ENCODE peak calls at places on chromosome 3, in ten cellular contexts. P, Z, T, H, X, R, C, O, Q and W are unnamed samples.

GRCh38 chr3:32398531-32398930 is 6.9 kb downstream of the CMTM7 start:
- DNase-seq in P (no peak), Z (no peak), T (no peak), H (peak), X (no peak), R (no peak), C (no peak), O (no peak), Q (no peak), W (peak)

GRCh38 chr3:97636465-97636864 is 128.1 kb upstream of the ARL6 start:
- DNase-seq in P (no peak), Z (no peak), T (no peak), H (no peak), X (no peak), R (no peak), C (no peak), O (no peak), Q (no peak), W (no peak)

GRCh38 chr3:71050133-71050520 is 533.4 kb downstream of the FOXP1 start:
- DNase-seq in P (no peak), Z (no peak), T (no peak), H (no peak), X (no peak), R (no peak), C (peak), O (peak), Q (peak), W (no peak)

GRCh38 chr3:50655009-50655830 is 19.5 kb upstream of the DOCK3 start:
- DNase-seq in P (no peak), Z (no peak), T (no peak), H (no peak), X (no peak), R (no peak), C (no peak), O (no peak), Q (no peak), W (peak)

GRCh38 chr3:59985643-59986200 is 935.9 kb upstream of the CFAP20DC start:
- DNase-seq in P (no peak), Z (no peak), T (no peak), H (no peak), X (no peak), R (peak), C (no peak), O (no peak), Q (no peak), W (no peak)

GRCh38 chr3:142904639-142905441 is 16.0 kb upstream of the PCOLCE2 start:
- DNase-seq in P (no peak), Z (peak), T (no peak), H (no peak), X (peak), R (peak), C (peak), O (peak), Q (peak), W (no peak)

GRCh38 chr3:150547045-150547753 is 612 bp downstream of the EIF2A start:
- DNase-seq in P (no peak), Z (no peak), T (no peak), H (no peak), X (no peak), R (no peak), C (peak), O (peak), Q (peak), W (no peak)

GRCh38 chr3:188185717-188186236 is 31.8 kb downstream of the LPP start:
- DNase-seq in P (no peak), Z (no peak), T (no peak), H (no peak), X (peak), R (no peak), C (no peak), O (no peak), Q (peak), W (peak)

GRCh38 chr3:158709666-158710083 is 22.6 kb downstream of the RARRES1 start:
- DNase-seq in P (no peak), Z (peak), T (peak), H (no peak), X (no peak), R (no peak), C (peak), O (peak), Q (peak), W (no peak)

GRCh38 chr3:158167737-158168469 is 58.0 kb downstream of the RSRC1 start:
- DNase-seq in P (no peak), Z (peak), T (peak), H (no peak), X (no peak), R (no peak), C (peak), O (peak), Q (peak), W (peak)

GRCh38 chr3:189824629-189825312 is 193.6 kb downstream of the TP63 start:
- DNase-seq in P (no peak), Z (peak), T (peak), H (no peak), X (no peak), R (no peak), C (peak), O (peak), Q (peak), W (no peak)

GRCh38 chr3:54917172-54917571 is 10.7 kb downstream of the LRTM1 start:
- DNase-seq in P (no peak), Z (no peak), T (peak), H (no peak), X (no peak), R (no peak), C (no peak), O (peak), Q (peak), W (no peak)

GRCh38 chr3:175558261-175558660 is 699.1 kb downstream of the NAALADL2 start:
- DNase-seq in P (no peak), Z (no peak), T (no peak), H (no peak), X (no peak), R (no peak), C (no peak), O (no peak), Q (no peak), W (no peak)

GRCh38 chr3:193831495-193832455 is 238.8 kb downstream of the OPA1 start:
- DNase-seq in P (no peak), Z (peak), T (no peak), H (no peak), X (no peak), R (peak), C (no peak), O (no peak), Q (peak), W (no peak)

GRCh38 chr3:73569246-73569760 is 55.4 kb downstream of the PDZRN3 start:
- DNase-seq in P (no peak), Z (no peak), T (no peak), H (no peak), X (no peak), R (no peak), C (no peak), O (no peak), Q (no peak), W (no peak)

GRCh38 chr3:126287536-126288181 is 69.5 kb downstream of the KLF15 start:
- DNase-seq in P (peak), Z (peak), T (no peak), H (no peak), X (no peak), R (peak), C (no peak), O (peak), Q (peak), W (no peak)

GRCh38 chr3:152349397-152349796 is 80.7 kb downstream of the MBNL1 start:
- DNase-seq in P (no peak), Z (no peak), T (no peak), H (no peak), X (no peak), R (no peak), C (peak), O (peak), Q (peak), W (no peak)

GRCh38 chr3:16936233-16936632 is 51.5 kb downstream of the PLCL2 start:
- DNase-seq in P (no peak), Z (no peak), T (no peak), H (no peak), X (no peak), R (no peak), C (no peak), O (no peak), Q (no peak), W (no peak)

GRCh38 chr3:162143181-162143580 is 646.6 kb downstream of the OTOL1 start:
- DNase-seq in P (no peak), Z (no peak), T (no peak), H (no peak), X (no peak), R (no peak), C (peak), O (no peak), Q (no peak), W (no peak)

GRCh38 chr3:131543714-131544113 is 40.9 kb upstream of the MRPL3 start:
- DNase-seq in P (peak), Z (peak), T (peak), H (peak), X (peak), R (no peak), C (peak), O (peak), Q (peak), W (no peak)

DNA sequence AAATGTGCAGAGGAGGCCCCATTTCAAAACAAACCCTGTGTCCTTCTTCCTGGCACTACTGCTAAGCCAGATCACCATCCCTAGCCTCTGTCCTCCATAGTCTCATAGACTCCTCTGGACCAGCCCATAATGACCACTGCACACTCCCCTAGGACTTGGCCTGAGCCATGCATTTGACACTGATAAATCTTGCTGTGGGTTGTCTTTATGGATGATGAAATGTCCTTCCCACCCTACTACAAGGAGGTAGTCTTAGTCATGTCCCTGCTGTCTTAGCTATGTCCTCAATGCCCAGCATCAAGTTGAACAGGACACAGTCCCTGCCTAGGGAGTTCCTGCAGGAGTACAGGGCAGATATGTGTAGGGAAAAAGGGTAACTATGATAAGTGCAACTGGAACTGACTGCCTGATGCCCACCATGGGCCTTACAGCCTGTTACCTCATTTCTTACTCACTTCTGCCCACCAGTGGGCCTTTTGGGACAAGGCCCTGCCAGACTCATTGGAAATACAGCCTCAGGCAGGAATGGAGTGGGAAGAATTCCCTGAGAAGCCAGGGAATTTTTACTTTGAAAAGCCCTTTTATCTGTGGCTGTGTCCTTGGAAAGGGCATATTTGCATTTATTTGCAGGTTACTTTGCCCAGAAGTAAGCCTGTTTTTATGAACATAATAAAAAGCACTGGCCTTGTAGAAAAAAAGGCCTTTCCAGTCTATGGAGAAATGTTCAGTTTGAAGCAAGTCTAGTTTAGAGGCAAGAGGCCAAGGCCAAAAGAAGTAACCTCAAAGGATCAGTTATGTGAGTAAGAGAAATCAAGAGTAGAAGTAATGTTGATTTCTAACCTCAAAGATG is 199.6 kb upstream of the EIF1B start:
- DNase-seq in P (peak), Z (no peak), T (no peak), H (no peak), X (no peak), R (no peak), C (no peak), O (peak), Q (no peak), W (no peak)
- TF ChIP-seq CTCF in P (peak), Z (no peak), T (peak), H (no peak), X (no peak), R (no peak), C (no peak), O (peak), Q (peak), W (no peak)

DNA sequence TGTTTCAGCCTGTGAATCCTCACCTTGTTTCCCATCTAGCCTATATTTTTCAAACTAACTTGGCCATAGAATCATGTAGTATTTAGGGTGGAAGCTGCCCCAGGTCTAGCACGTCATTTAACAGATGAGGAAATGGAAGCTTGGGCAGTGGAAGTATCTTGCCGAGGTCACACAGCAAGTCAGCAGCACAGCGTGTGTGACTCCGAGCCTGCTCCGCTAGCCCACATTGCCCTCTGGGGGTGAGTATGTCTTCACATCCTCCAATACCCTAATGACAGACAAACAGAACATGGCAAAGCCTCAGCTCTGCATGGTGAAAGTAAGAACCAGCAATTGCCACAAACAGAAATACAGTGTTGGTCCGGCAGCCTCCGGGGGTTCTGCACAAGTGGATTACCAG is 2.2 kb upstream of the CCR5 start:
- DNase-seq in P (no peak), Z (peak), T (no peak), H (peak), X (peak), R (peak), C (peak), O (no peak), Q (no peak), W (peak)
- TF ChIP-seq CTCF in P (no peak), Z (peak), T (no peak), H (peak), X (no peak), R (peak), C (peak), O (no peak), Q (no peak), W (peak)

GRCh38 chr3:66831931-66832330 is 166.2 kb upstream of the KBTBD8 start:
- DNase-seq in P (no peak), Z (no peak), T (no peak), H (no peak), X (no peak), R (no peak), C (no peak), O (no peak), Q (no peak), W (no peak)

DNA sequence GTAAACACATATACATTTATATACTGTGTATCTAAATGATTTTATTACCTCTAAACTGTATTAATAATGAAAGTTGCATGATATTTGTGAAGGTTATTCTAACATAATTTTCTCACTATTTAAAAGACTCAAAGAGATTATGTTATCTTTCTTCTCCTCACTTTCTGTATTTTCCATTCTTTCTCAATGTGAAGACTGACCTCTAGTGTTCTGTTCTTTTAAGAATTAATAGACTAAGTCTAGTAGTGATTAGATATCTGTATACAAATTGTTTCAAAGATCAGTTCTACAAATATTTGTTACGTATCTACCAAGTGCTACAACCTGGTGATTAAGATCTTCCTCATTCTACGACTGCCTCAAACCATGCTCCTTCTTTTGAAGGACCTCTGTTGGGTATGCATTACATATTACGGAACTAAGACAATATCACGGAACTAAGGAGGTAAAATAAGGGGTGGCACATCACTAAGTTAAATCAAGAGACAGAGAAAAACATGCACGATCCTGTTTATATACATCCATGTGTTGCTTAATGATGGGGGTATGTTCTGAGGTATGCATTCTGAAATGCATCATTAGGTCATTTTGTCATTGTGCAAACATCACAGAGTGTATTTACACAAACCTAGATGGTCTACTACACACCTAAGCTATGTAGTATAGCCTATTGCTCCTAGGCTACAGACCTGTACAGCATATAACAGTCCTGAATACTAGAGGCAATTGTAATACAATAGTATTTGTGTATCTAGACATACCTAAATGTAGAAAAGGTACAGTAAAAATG is 161.5 kb upstream of the KBTBD8 start:
- DNase-seq in P (no peak), Z (no peak), T (no peak), H (no peak), X (no peak), R (no peak), C (peak), O (peak), Q (peak), W (no peak)
- TF ChIP-seq CTCF in P (no peak), Z (peak), T (peak), H (no peak), X (peak), R (peak), C (peak), O (peak), Q (peak), W (no peak)

GRCh38 chr3:62669161-62669560 is 206.1 kb downstream of the CADPS start:
- DNase-seq in P (no peak), Z (no peak), T (no peak), H (no peak), X (no peak), R (no peak), C (no peak), O (no peak), Q (no peak), W (no peak)

GRCh38 chr3:62665627-62666433 is 209.4 kb downstream of the CADPS start:
- DNase-seq in P (peak), Z (peak), T (peak), H (peak), X (peak), R (peak), C (peak), O (peak), Q (peak), W (no peak)

GRCh38 chr3:62672270-62672987 is 202.8 kb downstream of the CADPS start:
- DNase-seq in P (no peak), Z (no peak), T (no peak), H (no peak), X (no peak), R (no peak), C (no peak), O (no peak), Q (no peak), W (no peak)

GRCh38 chr3:62670351-62670750 is 204.9 kb downstream of the CADPS start:
- DNase-seq in P (no peak), Z (no peak), T (peak), H (no peak), X (no peak), R (no peak), C (no peak), O (no peak), Q (no peak), W (no peak)

GRCh38 chr3:62667714-62668113 is 207.5 kb downstream of the CADPS start:
- DNase-seq in P (no peak), Z (no peak), T (no peak), H (no peak), X (no peak), R (peak), C (no peak), O (no peak), Q (no peak), W (no peak)
- TF ChIP-seq CTCF in P (no peak), Z (no peak), T (no peak), H (no peak), X (no peak), R (peak), C (no peak), O (no peak), Q (no peak), W (no peak)

DNA sequence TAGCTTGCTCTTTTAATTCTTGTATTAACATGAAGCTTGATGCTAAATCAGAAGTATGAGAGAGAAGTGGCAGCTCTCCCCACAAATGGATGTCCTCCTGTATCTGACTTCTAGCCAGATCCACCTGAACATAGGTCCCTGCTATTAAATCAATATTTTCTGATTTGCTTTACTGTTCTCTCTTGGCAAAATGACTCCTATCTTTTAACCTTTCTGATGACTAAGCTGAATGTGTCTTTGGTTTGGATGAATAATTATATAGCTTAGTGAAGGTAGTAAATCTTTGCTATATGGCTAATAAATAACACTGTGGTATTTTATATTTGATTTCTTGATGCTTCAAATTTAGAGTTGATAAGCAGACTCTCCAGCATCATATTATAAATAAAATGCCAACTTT is 28.3 kb upstream of the ARL14 start:
- DNase-seq in P (no peak), Z (no peak), T (no peak), H (no peak), X (no peak), R (no peak), C (peak), O (no peak), Q (no peak), W (no peak)
- TF ChIP-seq CTCF in P (no peak), Z (no peak), T (no peak), H (no peak), X (no peak), R (no peak), C (no peak), O (no peak), Q (no peak), W (no peak)